ENCODE peak calls at places on chromosome 6, in nine cellular contexts. Y is GM23338, T is transverse colon, C is SK-N-MC, H is suprapubic skin, L is breast epithelium, K is prostate gland, U is K562, B is Panc1. P is an unnamed sample.
A peak's percentile ranks its signal among the peaks of the same experiment; 100 is the strongest.

GRCh38 chr6:27889275-27889627 is 22.9 kb downstream of the OR2B2 start:
- DNase-seq in K (no peak), B (no peak), Y (no peak), T (no peak), C (no peak), U (no peak), L (no peak), H (no peak), P (no peak)

GRCh38 chr6:21340563-21340962 is 253.0 kb upstream of the SOX4 start:
- DNase-seq in Y (no peak), L (no peak), T (no peak), B (no peak), C (no peak), K (no peak), U (no peak), H (no peak), P (no peak)

GRCh38 chr6:46816626-46817025 is 23.4 kb downstream of the MEP1A start:
- DNase-seq in B (no peak), U (no peak), T (no peak), L (no peak), H (no peak), Y (no peak), C (no peak), K (no peak), P (no peak)

GRCh38 chr6:101527467-101527866 is 134.0 kb downstream of the GRIK2 start:
- DNase-seq in U (no peak), L (no peak), C (no peak), Y (no peak), B (no peak), T (no peak), H (no peak), K (no peak), P (no peak)

GRCh38 chr6:132456700-132457143 is 55.4 kb upstream of the MOXD1 start:
- DNase-seq in H (no peak), Y (no peak), K (no peak), T (peak; percentile 20), C (no peak), U (no peak), B (no peak), L (no peak), P (peak; percentile 40)

GRCh38 chr6:169959129-169960002 is 207.9 kb downstream of the ERMARD start:
- DNase-seq in H (peak; percentile 82), C (no peak), B (no peak), U (no peak), T (peak; percentile 73), L (peak; percentile 18), Y (peak; percentile 32), K (peak; percentile 71), P (no peak)

GRCh38 chr6:163180874-163181541 is 233.5 kb upstream of the QKI start:
- DNase-seq in T (peak; percentile 29), U (peak; percentile 33), L (peak; percentile 32), H (no peak), C (no peak), B (peak; percentile 50), Y (peak; percentile 86), K (peak; percentile 12), P (peak; percentile 4)

GRCh38 chr6:79671605-79672266 is 40.6 kb downstream of the SH3BGRL2 start:
- DNase-seq in C (no peak), U (peak; percentile 42), T (peak; percentile 90), L (peak; percentile 51), Y (no peak), K (peak; percentile 59), H (no peak), B (no peak), P (no peak)

DNA sequence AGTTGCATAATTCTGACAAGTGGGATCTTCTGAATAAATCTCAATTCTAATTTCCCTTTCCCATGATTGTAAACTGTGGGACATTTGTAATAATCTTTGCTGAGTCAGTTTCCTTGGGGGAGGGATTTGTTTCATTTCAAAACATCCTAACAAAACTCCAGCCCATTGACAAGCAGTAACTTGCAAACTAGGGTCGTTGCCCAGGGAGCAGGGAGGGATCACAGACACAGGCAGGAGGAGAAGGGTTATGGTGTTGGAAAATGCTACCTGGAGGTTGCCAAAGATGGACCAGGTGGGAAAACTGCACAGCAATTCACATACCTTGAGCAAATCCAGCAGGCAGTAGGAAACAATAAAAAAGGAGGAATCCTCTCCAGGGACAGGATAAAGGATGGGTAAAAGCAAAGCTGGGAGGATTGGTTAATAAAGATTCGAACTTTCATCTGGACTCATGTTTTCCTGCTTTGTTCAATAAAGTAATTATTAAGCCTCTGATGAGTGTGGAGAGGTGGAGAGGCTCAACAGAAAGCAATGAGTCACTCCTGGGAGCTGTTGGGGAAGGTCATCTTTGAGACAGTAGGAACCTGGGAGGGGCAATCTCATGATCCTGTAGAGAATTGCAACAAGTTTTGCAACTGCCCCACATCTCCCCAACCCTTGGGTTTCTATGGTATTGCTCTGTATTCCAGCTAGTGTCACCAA is 87.3 kb upstream of the AKIRIN2 start:
- DNase-seq in L (peak; percentile 29), T (no peak), H (no peak), C (peak; percentile 70), B (no peak), Y (peak; percentile 21), K (no peak), U (no peak), P (peak; percentile 50)
- H3K4me3 ChIP-seq in L (no peak overlapping the region), T (no peak overlapping the region), H (no peak overlapping the region), C (peak overlapping the region; percentile 49), B (no peak overlapping the region), Y (no peak overlapping the region), K (no peak overlapping the region), U (no peak overlapping the region), P (no peak overlapping the region)

GRCh38 chr6:52262620-52263344 is 18.5 kb upstream of the IL17F start:
- DNase-seq in B (no peak), Y (no peak), K (no peak), H (no peak), L (no peak), U (no peak), C (no peak), T (no peak), P (no peak)

GRCh38 chr6:52255434-52255833 is 11.1 kb upstream of the IL17F start:
- DNase-seq in C (no peak), H (no peak), T (no peak), L (no peak), Y (peak; percentile 11), B (no peak), K (no peak), U (no peak), P (no peak)

GRCh38 chr6:52261229-52261628 is 16.9 kb upstream of the IL17F start:
- DNase-seq in H (no peak), K (no peak), T (no peak), B (no peak), Y (no peak), C (no peak), U (no peak), L (no peak), P (no peak)

GRCh38 chr6:52263709-52264320 is 19.5 kb upstream of the IL17F start:
- DNase-seq in L (peak; percentile 26), U (peak; percentile 68), T (peak; percentile 58), C (peak; percentile 63), Y (peak; percentile 74), K (peak; percentile 21), H (no peak), B (peak; percentile 28), P (peak; percentile 62)

DNA sequence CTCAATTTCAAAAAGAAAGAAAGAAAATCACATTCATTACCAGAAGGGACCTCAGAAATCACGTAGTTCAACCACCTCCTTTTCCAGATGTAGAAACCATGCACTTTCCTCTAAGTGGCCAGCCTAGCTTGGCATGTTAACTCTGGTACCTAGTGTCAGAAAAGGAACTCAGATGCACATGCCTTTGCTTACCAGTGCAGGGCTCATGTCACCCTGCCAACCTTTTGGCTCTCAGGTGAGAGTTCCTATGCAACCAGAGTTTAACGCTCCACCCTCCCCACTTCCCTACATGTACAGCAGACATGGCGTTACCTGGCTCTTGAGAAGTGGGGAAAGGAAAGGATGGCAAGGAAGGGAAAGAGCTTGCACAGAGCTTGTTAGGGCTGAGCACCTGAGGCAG is 16.3 kb upstream of the IL17F start:
- DNase-seq in C (no peak), Y (no peak), B (no peak), U (no peak), H (no peak), L (no peak), T (no peak), K (no peak), P (no peak)
- TF ChIP-seq POLR2AphosphoS5 in C (peak; percentile 34), Y (no peak), B (no peak), U (no peak), H (no peak), L (no peak), T (no peak), K (no peak), P (peak; percentile 19)

GRCh38 chr6:129936329-129937165 is 75.4 kb upstream of the TMEM244 start:
- DNase-seq in H (no peak), B (peak; percentile 25), L (no peak), U (peak; percentile 21), Y (peak; percentile 90), T (peak; percentile 51), K (no peak), C (peak; percentile 58), P (peak; percentile 25)
- H3K4me3 ChIP-seq in H (no peak overlapping the region), B (no peak overlapping the region), L (no peak overlapping the region), U (no peak overlapping the region), Y (no peak overlapping the region), T (no peak overlapping the region), K (no peak overlapping the region), C (peak overlapping the region; percentile 70), P (no peak overlapping the region)

DNA sequence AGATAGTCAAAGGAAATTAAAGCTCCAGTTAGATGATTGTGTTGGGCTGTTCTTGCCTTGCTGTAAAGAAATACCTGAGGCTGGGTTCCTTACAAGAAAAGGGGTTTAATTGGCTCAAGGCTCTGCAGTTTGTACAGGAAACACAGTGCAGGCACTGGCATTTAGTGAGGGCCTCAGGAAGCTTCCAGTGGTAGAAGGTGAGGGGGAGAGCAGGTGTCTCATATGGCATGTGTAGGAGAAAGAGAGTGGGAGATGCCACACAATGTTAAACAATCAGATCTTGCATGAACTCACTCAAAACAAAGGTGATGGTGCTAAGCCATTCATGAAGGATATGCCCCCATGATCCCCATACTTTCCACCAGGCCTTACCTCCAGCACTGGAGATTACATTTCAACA is 493.5 kb upstream of the IMPG1 start:
- DNase-seq in K (no peak), H (no peak), C (no peak), T (no peak), B (no peak), L (no peak), Y (no peak), U (no peak), P (no peak)
- TF ChIP-seq POLR2AphosphoS5 in K (no peak), H (no peak), C (no peak), T (no peak), B (no peak), L (no peak), Y (no peak), U (no peak), P (no peak)

DNA sequence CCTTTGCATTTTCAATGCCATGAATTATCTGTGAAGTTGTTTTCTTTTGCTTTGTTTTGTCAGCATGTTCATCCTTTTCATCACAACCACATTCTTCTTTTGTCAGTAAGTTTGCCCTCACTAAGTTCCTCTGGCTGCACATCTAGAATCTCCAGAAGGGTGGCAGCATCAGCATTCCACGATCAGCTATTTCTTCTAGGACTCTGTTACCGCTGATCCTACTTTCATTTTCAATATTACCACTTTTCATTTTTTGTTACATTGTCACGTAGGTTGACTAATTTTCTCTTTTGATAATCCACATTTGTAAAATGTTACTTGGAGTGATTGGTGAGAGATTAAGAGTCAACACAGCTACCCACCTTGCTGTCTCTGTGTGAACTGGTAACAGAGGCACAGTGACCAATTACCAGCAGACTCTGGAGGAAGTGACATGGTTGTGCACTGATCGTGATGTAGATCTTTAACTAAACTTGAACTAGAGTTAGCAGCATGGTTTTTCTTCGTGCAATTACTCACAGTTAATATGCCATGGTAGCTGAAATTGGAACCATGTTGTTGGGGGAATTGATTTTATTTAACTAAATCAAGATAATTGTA is 307.9 kb upstream of the SLC35B3 start:
- DNase-seq in T (no peak), L (no peak), H (no peak), B (peak; percentile 13), C (no peak), K (no peak), Y (no peak), U (no peak), P (peak; percentile 52)
- H3K4me3 ChIP-seq in T (no peak overlapping the region), L (no peak overlapping the region), H (no peak overlapping the region), B (peak overlapping the region; percentile 26), C (no peak overlapping the region), K (no peak overlapping the region), Y (no peak overlapping the region), U (no peak overlapping the region), P (peak overlapping the region; percentile 37)

P was measured in HL-60.